ENCODE peak calls at places on chromosomes 11 and 22, in five cellular contexts. One of them, this sample, is unnamed. For H3K27me3 and H3K4me1, the result is how much of the 10 kb centered on the place peaks cover.

GRCh38 chr11:102346456-102346747 is 612 bp upstream of the BIRC2 start:
- DNase-seq in spleen: no peak
- DNase-seq in upper lobe of right lung: no peak
- DNase-seq in GM23338: no peak
- DNase-seq in heart left ventricle: no peak
- DNase-seq in this sample: no peak

GRCh38 chr22:23213031-23213555 is 32.8 kb downstream of the BCR start:
- DNase-seq in heart left ventricle: no peak
- DNase-seq in upper lobe of right lung: no peak
- DNase-seq in spleen: peak
- DNase-seq in GM23338: no peak
- DNase-seq in this sample: no peak

GRCh38 chr11:66068154-66068821 is 1.8 kb upstream of the PACS1 start:
- DNase-seq in spleen: peak
- DNase-seq in heart left ventricle: peak
- DNase-seq in upper lobe of right lung: peak
- DNase-seq in GM23338: peak
- DNase-seq in this sample: peak

GRCh38 chr22:21819183-21819770 is 48.2 kb downstream of the MAPK1 start:
- DNase-seq in upper lobe of right lung: no peak
- DNase-seq in heart left ventricle: no peak
- DNase-seq in GM23338: peak
- DNase-seq in spleen: no peak
- DNase-seq in this sample: no peak

GRCh38 chr11:47269002-47269828 is 718 bp upstream of the MADD start:
- DNase-seq in GM23338: peak
- DNase-seq in heart left ventricle: peak
- DNase-seq in spleen: peak
- DNase-seq in upper lobe of right lung: peak
- DNase-seq in this sample: peak

GRCh38 chr11:62602141-62603071 is 741 bp upstream of the MTA2 start:
- DNase-seq in GM23338: peak
- DNase-seq in spleen: peak
- DNase-seq in heart left ventricle: peak
- DNase-seq in upper lobe of right lung: peak
- DNase-seq in this sample: peak

GRCh38 chr11:43035011-43035564 is 276.7 kb upstream of the API5 start:
- DNase-seq in upper lobe of right lung: no peak
- DNase-seq in spleen: no peak
- DNase-seq in GM23338: no peak
- DNase-seq in heart left ventricle: no peak
- DNase-seq in this sample: no peak

GRCh38 chr11:77080643-77081210 is 14.0 kb downstream of the CAPN5 start:
- DNase-seq in GM23338: no peak
- DNase-seq in heart left ventricle: no peak
- DNase-seq in spleen: peak
- DNase-seq in upper lobe of right lung: no peak
- DNase-seq in this sample: no peak

GRCh38 chr11:73295259-73295995 is 12.6 kb upstream of the ARHGEF17 start:
- DNase-seq in heart left ventricle: peak
- DNase-seq in spleen: peak
- DNase-seq in upper lobe of right lung: peak
- DNase-seq in GM23338: peak
- DNase-seq in this sample: peak

GRCh38 chr11:48081151-48082010 is 101.0 kb downstream of the PTPRJ start:
- DNase-seq in spleen: peak
- DNase-seq in GM23338: no peak
- DNase-seq in upper lobe of right lung: no peak
- DNase-seq in heart left ventricle: peak
- DNase-seq in this sample: no peak

GRCh38 chr22:41603873-41604332 is 14.3 kb upstream of the PMM1 start:
- DNase-seq in GM23338: no peak
- DNase-seq in upper lobe of right lung: no peak
- DNase-seq in heart left ventricle: no peak
- DNase-seq in spleen: peak
- DNase-seq in this sample: no peak

GRCh38 chr11:2205214-2205770 is 33.7 kb upstream of the TH start:
- DNase-seq in GM23338: no peak
- DNase-seq in spleen: no peak
- DNase-seq in upper lobe of right lung: no peak
- DNase-seq in heart left ventricle: no peak
- DNase-seq in this sample: no peak

GRCh38 chr22:33000342-33001280 is 57.6 kb downstream of the SYN3 start:
- DNase-seq in upper lobe of right lung: peak
- DNase-seq in GM23338: peak
- DNase-seq in heart left ventricle: peak
- DNase-seq in spleen: no peak
- DNase-seq in this sample: peak

GRCh38 chr11:64753380-64754123 is 6.2 kb downstream of the PYGM start:
- DNase-seq in spleen: peak
- DNase-seq in heart left ventricle: no peak
- DNase-seq in upper lobe of right lung: peak
- DNase-seq in GM23338: peak
- DNase-seq in this sample: no peak

GRCh38 chr11:28123151-28123571 is 15.0 kb downstream of the METTL15 start:
- DNase-seq in GM23338: no peak
- DNase-seq in upper lobe of right lung: no peak
- DNase-seq in spleen: no peak
- DNase-seq in heart left ventricle: no peak
- DNase-seq in this sample: no peak

GRCh38 chr11:118109231-118109630 is 22.5 kb upstream of the SMIM35 start:
- DNase-seq in spleen: no peak
- DNase-seq in heart left ventricle: peak
- DNase-seq in upper lobe of right lung: peak
- DNase-seq in GM23338: no peak
- DNase-seq in this sample: no peak

GRCh38 chr22:32587449-32587848 is 112.8 kb downstream of the FBXO7 start:
- DNase-seq in spleen: no peak
- DNase-seq in upper lobe of right lung: no peak
- DNase-seq in heart left ventricle: no peak
- DNase-seq in GM23338: no peak
- DNase-seq in this sample: no peak

GRCh38 chr22:24789516-24789915 is 15.0 kb upstream of the PIWIL3 start:
- DNase-seq in spleen: peak
- DNase-seq in upper lobe of right lung: no peak
- DNase-seq in heart left ventricle: no peak
- DNase-seq in GM23338: no peak
- DNase-seq in this sample: no peak

GRCh38 chr11:68574308-68574707 is 110.0 kb upstream of the GAL start:
- DNase-seq in spleen: no peak
- DNase-seq in upper lobe of right lung: no peak
- DNase-seq in GM23338: no peak
- DNase-seq in heart left ventricle: no peak
- DNase-seq in this sample: no peak

GRCh38 chr22:47125603-47126002 is 363.2 kb downstream of the TBC1D22A start:
- DNase-seq in upper lobe of right lung: peak
- DNase-seq in heart left ventricle: peak
- DNase-seq in GM23338: peak
- DNase-seq in spleen: peak
- DNase-seq in this sample: peak

GRCh38 chr11:2380807-2381350 is 3.8 kb downstream of the CD81 start:
- DNase-seq in heart left ventricle: peak
- DNase-seq in spleen: peak
- DNase-seq in upper lobe of right lung: peak
- DNase-seq in GM23338: no peak
- DNase-seq in this sample: no peak

GRCh38 chr11:107018274-107018901 is at the start of gene GUCY1A2:
- DNase-seq in spleen: peak
- DNase-seq in upper lobe of right lung: no peak
- DNase-seq in heart left ventricle: peak
- DNase-seq in GM23338: peak
- DNase-seq in this sample: peak
- H3K27me3 ChIP-seq in spleen: under half
- H3K27me3 ChIP-seq in upper lobe of right lung: under half
- H3K27me3 ChIP-seq in heart left ventricle: under half
- H3K27me3 ChIP-seq in GM23338: under half
- H3K27me3 ChIP-seq in this sample: under half

DNA sequence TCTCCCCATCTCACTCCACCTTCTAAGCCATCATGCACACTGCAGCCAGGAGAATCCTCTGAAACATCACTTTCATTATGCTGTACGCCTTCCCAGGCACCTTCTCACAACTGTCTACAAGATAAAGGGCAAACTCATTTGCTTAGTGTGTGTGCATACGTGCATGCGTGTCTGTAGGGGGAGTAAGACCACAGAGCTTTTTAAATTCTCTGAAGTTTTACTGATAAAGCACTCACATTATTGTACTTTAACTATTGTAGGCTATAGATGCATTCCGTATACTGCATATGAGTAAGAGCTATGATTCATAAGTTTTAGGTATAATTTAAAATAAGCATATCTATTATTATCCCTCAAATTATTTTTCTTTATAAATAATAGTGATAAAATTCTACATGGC is 15.3 kb upstream of the ANKK1 start:
- DNase-seq in GM23338: no peak
- DNase-seq in heart left ventricle: no peak
- DNase-seq in spleen: no peak
- DNase-seq in upper lobe of right lung: no peak
- DNase-seq in this sample: no peak
- H3K4me1 ChIP-seq in GM23338: under half
- H3K4me1 ChIP-seq in heart left ventricle: under half
- H3K4me1 ChIP-seq in spleen: under half
- H3K4me1 ChIP-seq in upper lobe of right lung: under half
- H3K4me1 ChIP-seq in this sample: under half

DNA sequence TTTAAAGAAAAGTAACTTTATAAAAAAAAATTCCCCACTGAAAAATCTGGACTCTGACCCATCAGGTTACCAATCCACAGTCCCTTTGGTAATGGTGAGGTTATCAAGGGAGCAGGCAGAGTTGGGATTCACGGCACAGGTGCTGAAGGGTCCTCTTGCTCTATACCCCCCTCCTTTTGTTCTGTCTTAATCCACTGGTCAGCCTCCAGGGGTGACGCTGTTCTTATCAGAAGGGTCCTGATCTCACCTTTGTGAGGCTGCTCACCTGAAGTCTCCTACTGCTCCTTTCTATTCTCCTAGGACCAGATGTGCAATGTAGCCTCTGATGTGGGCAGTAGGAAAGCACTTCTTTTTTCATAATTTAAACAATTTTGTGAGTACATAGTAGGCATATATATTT is 80.6 kb upstream of the E2F8 start:
- DNase-seq in GM23338: peak
- DNase-seq in heart left ventricle: no peak
- DNase-seq in spleen: no peak
- DNase-seq in upper lobe of right lung: no peak
- DNase-seq in this sample: no peak
- H3K27me3 ChIP-seq in GM23338: under half
- H3K27me3 ChIP-seq in heart left ventricle: under half
- H3K27me3 ChIP-seq in spleen: under half
- H3K27me3 ChIP-seq in upper lobe of right lung: under half
- H3K27me3 ChIP-seq in this sample: under half

DNA sequence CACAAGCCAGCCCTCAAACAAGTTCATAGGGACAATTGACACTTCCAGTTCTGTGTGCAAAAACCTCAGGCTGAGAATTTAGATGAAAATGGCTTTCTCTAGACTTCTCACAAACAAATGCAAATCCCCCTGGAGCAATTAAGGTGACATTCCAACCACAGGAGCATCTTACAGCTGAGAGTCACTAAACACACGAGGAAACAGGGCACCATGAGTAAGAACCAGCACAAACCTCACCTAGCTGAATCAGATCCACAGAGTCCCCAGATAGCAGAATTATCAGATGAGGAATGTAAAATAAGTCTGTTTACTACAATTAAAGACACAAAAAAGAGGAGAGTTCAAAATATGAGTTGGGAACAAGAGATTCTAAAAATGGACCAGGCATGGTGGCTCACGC is 51.5 kb downstream of the RTL6 start:
- DNase-seq in upper lobe of right lung: no peak
- DNase-seq in GM23338: no peak
- DNase-seq in spleen: no peak
- DNase-seq in heart left ventricle: no peak
- DNase-seq in this sample: no peak
- H3K4me1 ChIP-seq in upper lobe of right lung: under half
- H3K4me1 ChIP-seq in GM23338: under half
- H3K4me1 ChIP-seq in spleen: under half
- H3K4me1 ChIP-seq in heart left ventricle: under half
- H3K4me1 ChIP-seq in this sample: under half

GRCh38 chr11:35622070-35622469 is 3.8 kb downstream of the FJX1 start:
- DNase-seq in spleen: no peak
- DNase-seq in heart left ventricle: no peak
- DNase-seq in GM23338: peak
- DNase-seq in upper lobe of right lung: no peak
- DNase-seq in this sample: peak
- H3K27me3 ChIP-seq in spleen: under half
- H3K27me3 ChIP-seq in heart left ventricle: under half
- H3K27me3 ChIP-seq in GM23338: under half
- H3K27me3 ChIP-seq in upper lobe of right lung: under half
- H3K27me3 ChIP-seq in this sample: under half